ENCODE peak calls at places on chromosomes 3 and 15, in seven cellular contexts. E is fibroblast of the aortic adventitia; F is fibroblast of mammary gland; B is WTC11; Y is lower leg skin; N is IMR-90; X is CD4-positive, alpha-beta T cell. Z is an unnamed sample.
A peak's percentile ranks its signal among the peaks of the same experiment; 100 is the strongest.

GRCh38 chr3:178705925-178706324 is 169.7 kb downstream of the KCNMB2 start:
- DNase-seq in Y (no peak), B (no peak), E (no peak), X (no peak), N (peak; percentile 60), F (no peak), Z (peak; percentile 47)

GRCh38 chr3:109385442-109386318 is 48.3 kb upstream of the DPPA4 start:
- DNase-seq in Y (no peak), N (no peak), B (no peak), F (no peak), X (no peak), E (no peak), Z (no peak)

GRCh38 chr15:96916750-96917149 is 586.2 kb downstream of the NR2F2 start:
- DNase-seq in Y (no peak), N (no peak), F (no peak), B (no peak), X (no peak), E (no peak), Z (no peak)

GRCh38 chr3:19702416-19703078 is 231.5 kb downstream of the EFHB start:
- DNase-seq in Y (no peak), E (no peak), B (peak; percentile 47), N (no peak), X (no peak), F (no peak), Z (no peak)

GRCh38 chr3:61524933-61525332 is 36.4 kb upstream of the PTPRG start:
- DNase-seq in B (no peak), Y (no peak), F (peak; percentile 47), N (no peak), X (no peak), E (peak; percentile 9), Z (no peak)

GRCh38 chr3:177034850-177035475 is 162.3 kb downstream of the TBL1XR1 start:
- DNase-seq in N (no peak), F (no peak), B (no peak), Y (no peak), X (no peak), E (no peak), Z (no peak)

GRCh38 chr15:73442436-73442835 is 528 bp upstream of the REC114 start:
- DNase-seq in B (no peak), F (no peak), N (no peak), E (no peak), Y (no peak), X (no peak), Z (no peak)

GRCh38 chr3:149955449-149955848 is 15.2 kb downstream of the PFN2 start:
- DNase-seq in X (no peak), F (peak; percentile 38), E (peak; percentile 18), N (no peak), B (no peak), Y (no peak), Z (peak; percentile 16)

GRCh38 chr3:135491478-135491877 is 474.1 kb upstream of the PPP2R3A start:
- DNase-seq in E (no peak), N (no peak), Y (no peak), F (peak; percentile 3), B (no peak), X (no peak), Z (no peak)

GRCh38 chr3:115074502-115074901 is 72.6 kb downstream of the ZBTB20 start:
- DNase-seq in X (no peak), E (peak; percentile 65), B (no peak), Y (no peak), F (no peak), N (peak; percentile 77), Z (no peak)

GRCh38 chr3:152870027-152870426 is 35.1 kb downstream of the P2RY1 start:
- DNase-seq in E (no peak), F (no peak), B (no peak), X (no peak), N (no peak), Y (peak; percentile 43), Z (no peak)

GRCh38 chr15:88331291-88331690 is 74.8 kb upstream of the NTRK3 start:
- DNase-seq in N (peak; percentile 4), F (peak; percentile 15), E (peak; percentile 31), Y (no peak), X (no peak), B (peak; percentile 91), Z (peak; percentile 33)

GRCh38 chr3:186798239-186798638 is 8.0 kb downstream of the RFC4 start:
- DNase-seq in X (no peak), N (no peak), Y (no peak), B (no peak), E (no peak), F (no peak), Z (no peak)

GRCh38 chr3:55416381-55416821 is 70.7 kb downstream of the WNT5A start:
- DNase-seq in B (no peak), E (peak; percentile 78), Y (no peak), F (peak; percentile 91), X (no peak), N (peak; percentile 93), Z (peak; percentile 94)

GRCh38 chr15:88649753-88650551 is 11.1 kb downstream of the ISG20 start:
- DNase-seq in Y (no peak), E (no peak), F (no peak), N (no peak), X (no peak), B (no peak), Z (no peak)

GRCh38 chr3:61589856-61590255 is 28.5 kb downstream of the PTPRG start:
- DNase-seq in Y (no peak), N (peak; percentile 82), E (peak; percentile 61), X (no peak), B (no peak), F (peak; percentile 94), Z (peak; percentile 16)

GRCh38 chr15:40584191-40584590 is 9.9 kb upstream of the KNL1 start:
- DNase-seq in E (no peak), Y (no peak), X (no peak), F (no peak), B (no peak), N (no peak), Z (no peak)

GRCh38 chr3:127141921-127142730 is 50.8 kb upstream of the PRR23E start:
- DNase-seq in Y (no peak), N (no peak), E (no peak), X (no peak), B (no peak), F (no peak), Z (peak; percentile 14)

DNA sequence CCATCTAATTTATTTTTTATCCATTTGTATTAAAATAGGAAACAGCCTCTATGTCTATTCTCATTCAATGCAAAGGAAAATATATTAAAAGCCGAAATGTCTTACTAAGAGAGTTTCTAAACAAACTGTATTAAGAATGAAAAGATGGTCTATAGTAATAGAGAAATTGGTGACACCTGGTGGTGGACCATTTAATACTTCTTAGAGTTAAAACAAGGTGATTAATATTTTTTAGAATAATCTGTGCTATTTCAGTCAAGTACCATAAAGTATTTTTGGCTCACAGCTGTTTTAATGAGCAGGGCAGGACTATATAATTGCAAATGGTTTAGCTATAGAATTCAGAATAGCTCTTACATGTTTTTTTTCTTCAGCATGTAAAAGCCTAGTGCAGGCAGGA is 55.7 kb downstream of the SYNPR start:
- DNase-seq in Y (no peak), X (no peak), N (peak; percentile 9), B (no peak), F (peak; percentile 42), E (peak; percentile 57), Z (peak; percentile 35)
- TF ChIP-seq CTCF in Y (no peak), X (no peak), N (peak; percentile 16), B (no peak), F (peak; percentile 24), E (peak; percentile 26), Z (peak; percentile 58)

DNA sequence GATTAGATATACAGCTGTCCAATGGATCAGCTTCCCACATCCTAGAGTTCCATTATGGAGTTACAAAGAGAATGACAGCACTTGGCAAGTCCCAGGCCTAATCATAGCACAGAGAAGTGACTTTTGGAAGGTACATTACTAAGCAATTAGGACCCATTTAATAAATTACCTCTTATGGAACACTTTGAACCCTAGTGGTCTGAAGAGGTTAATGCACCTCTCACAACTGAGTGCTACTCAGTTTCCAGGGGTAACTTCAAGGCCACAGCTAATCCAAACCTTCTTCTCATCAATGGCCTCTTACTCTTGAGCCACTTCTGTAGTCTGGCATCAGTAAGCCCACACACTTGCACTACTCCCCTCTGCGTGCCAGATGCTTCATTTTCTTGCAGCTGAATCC is 34.9 kb upstream of the MEIS2 start:
- DNase-seq in X (no peak), B (no peak), Y (no peak), E (no peak), N (no peak), F (no peak), Z (peak; percentile 55)
- TF ChIP-seq CTCF in X (no peak), B (peak; percentile 58), Y (no peak), E (peak; percentile 51), N (peak; percentile 19), F (peak; percentile 53), Z (peak; percentile 52)

GRCh38 chr3:9749663-9750555 is at the start of gene OGG1:
- DNase-seq in N (peak; percentile 98), F (peak; percentile 99), X (peak; percentile 94), B (peak; percentile 96), E (peak; percentile 98), Y (peak; percentile 98), Z (peak; percentile 98)
- TF ChIP-seq CTCF in N (no peak), F (no peak), X (no peak), B (no peak), E (no peak), Y (no peak), Z (no peak)

DNA sequence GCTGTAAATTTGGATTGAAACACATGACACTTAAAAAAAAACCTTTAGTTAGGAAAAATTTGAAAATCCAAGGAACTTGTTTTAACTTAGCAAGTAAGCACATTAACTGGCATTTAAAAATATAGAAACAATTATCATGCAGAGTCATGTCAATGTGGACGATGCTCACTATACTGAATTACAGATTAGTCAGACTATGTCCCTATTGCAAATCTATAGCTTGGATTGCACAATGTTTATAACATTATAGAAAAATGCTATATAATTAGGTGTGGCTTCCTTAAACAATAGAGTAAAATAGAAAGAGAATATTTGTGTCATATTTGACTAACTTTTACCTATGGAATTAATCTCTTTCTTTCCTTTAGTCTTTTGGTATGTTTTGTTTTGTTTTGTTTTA is 48.4 kb upstream of the TUSC7 start:
- DNase-seq in F (no peak), X (no peak), E (no peak), B (no peak), N (no peak), Y (no peak), Z (no peak)
- TF ChIP-seq CTCF in F (no peak), X (no peak), E (no peak), B (no peak), N (no peak), Y (no peak), Z (no peak)

DNA sequence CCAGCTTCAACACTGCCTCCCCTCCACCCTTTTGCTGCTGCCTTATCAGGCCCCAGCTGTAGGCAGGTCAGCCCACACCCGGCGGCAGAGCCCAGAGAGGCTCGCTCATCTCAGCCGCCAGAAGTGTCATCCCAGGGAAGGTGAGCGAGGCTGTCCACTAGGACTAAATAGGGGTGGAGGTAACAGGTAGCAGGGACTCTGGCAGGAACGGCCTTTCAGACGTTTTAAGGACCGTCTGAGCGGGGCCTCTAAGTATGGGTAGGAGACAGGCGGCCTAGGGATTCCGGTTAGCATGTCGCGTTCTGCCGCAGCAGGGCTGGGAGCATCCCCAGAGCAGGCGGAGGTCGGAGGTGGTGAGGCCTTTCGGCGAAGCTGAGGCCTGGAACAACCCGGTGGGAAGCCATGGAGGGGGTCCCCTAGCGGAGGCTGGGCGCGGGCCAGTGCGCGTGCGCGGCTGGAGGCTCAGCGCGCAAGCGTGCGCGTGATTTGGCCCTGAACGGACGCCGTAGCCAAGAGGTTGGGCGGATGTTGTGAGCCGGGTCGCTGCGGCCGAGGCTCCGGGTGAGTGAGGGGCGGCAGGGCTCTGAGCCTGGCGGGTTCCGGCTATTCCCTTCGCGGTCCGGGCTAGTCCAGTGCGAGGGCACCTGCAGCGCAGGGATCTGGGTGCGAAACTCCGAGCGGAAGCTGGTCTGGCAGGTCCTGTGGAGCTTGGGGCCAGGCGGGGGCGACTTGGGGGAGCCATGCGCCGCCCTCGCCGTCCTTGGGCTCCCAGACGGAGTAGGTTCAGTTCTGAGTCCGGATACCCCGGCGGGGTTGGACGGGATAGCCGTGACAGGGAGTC is at the start of the genes MST1 and RNF123:
- DNase-seq in B (peak; percentile 95), F (peak; percentile 84), X (peak; percentile 90), E (peak; percentile 90), N (peak; percentile 89), Y (peak; percentile 76), Z (peak; percentile 90)
- TF ChIP-seq CTCF in B (no peak), F (no peak), X (peak; percentile 55), E (peak; percentile 45), N (peak; percentile 43), Y (no peak), Z (peak; percentile 41)

Z was measured in PC-3.